ENCODE peak calls at places on chromosomes 13 and 19, in six cellular contexts. H is NCI-H774; O is skeletal muscle cell; G is SW480; L is stimulated activated CD4-positive, alpha-beta T cell treated with anti-CD3 and anti-CD28 coated beads, Interleukin-1b, Interleukin-23, amount 100 ng/mL, for 4 hours; T is iPS DF 19.7. P is an unnamed sample.
A peak's percentile ranks its signal among the peaks of the same experiment; 100 is the strongest.

GRCh38 chr13:106471957-106472543 is 63.4 kb downstream of the EFNB2 start:
- DNase-seq in T (peak; percentile 25), L (no peak), H (no peak), O (peak; percentile 65), G (peak; percentile 95), P (peak; percentile 44)

GRCh38 chr13:67515895-67516294 is 285.8 kb upstream of the PCDH9 start:
- DNase-seq in O (peak; percentile 87), H (no peak), T (no peak), L (no peak), G (no peak), P (no peak)

GRCh38 chr13:46160474-46161066 is 21.4 kb downstream of the LCP1 start:
- DNase-seq in L (peak; percentile 41), O (no peak), H (no peak), G (peak; percentile 60), T (no peak), P (peak; percentile 49)

GRCh38 chr13:31997641-31998040 is 33.9 kb upstream of the FRY start:
- DNase-seq in G (no peak), O (no peak), L (no peak), T (no peak), H (no peak), P (no peak)

GRCh38 chr19:19372656-19373416 is 32.6 kb upstream of the GATAD2A start:
- DNase-seq in G (peak; percentile 85), L (no peak), O (no peak), T (no peak), H (peak; percentile 16), P (no peak)

GRCh38 chr13:99214232-99214631 is 13.6 kb downstream of the UBAC2 start:
- DNase-seq in O (no peak), L (peak; percentile 28), T (no peak), H (no peak), G (no peak), P (no peak)

GRCh38 chr19:49637865-49638350 is 2.0 kb downstream of the RRAS start:
- DNase-seq in O (peak; percentile 36), T (no peak), G (peak; percentile 55), L (no peak), H (no peak), P (no peak)

GRCh38 chr19:15022752-15023151 is 26.5 kb upstream of the CASP14 start:
- DNase-seq in T (no peak), H (no peak), O (no peak), G (no peak), L (no peak), P (no peak)

GRCh38 chr19:43776285-43776684 is 4.5 kb downstream of the KCNN4 start:
- DNase-seq in L (peak; percentile 60), O (no peak), H (no peak), T (no peak), G (no peak), P (no peak)

GRCh38 chr13:23790591-23791170 is 98.5 kb downstream of the MIPEP start:
- DNase-seq in L (no peak), T (no peak), O (peak; percentile 84), H (no peak), G (no peak), P (no peak)

GRCh38 chr19:12985049-12985776 is 10.1 kb upstream of the NFIX start:
- DNase-seq in G (peak; percentile 93), O (peak; percentile 44), L (no peak), T (no peak), H (peak; percentile 36), P (no peak)

GRCh38 chr19:27684293-27684692 is 1528.7 kb downstream of the UQCRFS1 start:
- DNase-seq in O (no peak), T (no peak), L (no peak), G (no peak), H (no peak), P (no peak)

GRCh38 chr19:17001603-17002183 is 24.9 kb downstream of the CPAMD8 start:
- DNase-seq in G (no peak), O (no peak), H (no peak), L (peak; percentile 19), T (no peak), P (no peak)

GRCh38 chr13:64723735-64724134 is 2506.4 kb downstream of the PCDH9 start:
- DNase-seq in G (peak; percentile 30), L (no peak), T (no peak), O (peak; percentile 82), H (no peak), P (no peak)

GRCh38 chr13:31073859-31074718 is 87.6 kb downstream of the HSPH1 start:
- DNase-seq in L (no peak), G (no peak), T (no peak), O (peak; percentile 22), H (no peak), P (peak; percentile 15)

GRCh38 chr19:2648528-2648937 is 54.0 kb downstream of the GNG7 start:
- DNase-seq in T (no peak), L (peak; percentile 70), O (no peak), H (peak; percentile 67), G (peak; percentile 68), P (peak; percentile 65)

GRCh38 chr13:23851106-23851505 is 38.1 kb downstream of the MIPEP start:
- DNase-seq in O (peak; percentile 40), G (no peak), H (no peak), L (no peak), T (no peak), P (no peak)

P was measured in neuronal stem cell.